ENCODE peak calls at places on chromosome 16, in four cellular contexts. One of them, this sample, is unnamed.

GRCh38 chr16:11471548-11471947 is 115.2 kb downstream of the LITAF start:
- ATAC-seq in aorta: no peak
- ATAC-seq in lower lobe of right lung: no peak
- ATAC-seq in CD8-positive, alpha-beta T cell: no peak
- ATAC-seq in this sample: no peak

GRCh38 chr16:86918637-86919036 is 340.3 kb downstream of the FOXL1 start:
- ATAC-seq in aorta: no peak
- ATAC-seq in lower lobe of right lung: no peak
- ATAC-seq in CD8-positive, alpha-beta T cell: no peak
- ATAC-seq in this sample: no peak

GRCh38 chr16:12798171-12798570 is 5.5 kb downstream of the CPPED1 start:
- ATAC-seq in lower lobe of right lung: no peak
- ATAC-seq in aorta: no peak
- ATAC-seq in CD8-positive, alpha-beta T cell: no peak
- ATAC-seq in this sample: no peak

GRCh38 chr16:13921328-13921727 is 1.4 kb downstream of the ERCC4 start:
- ATAC-seq in aorta: no peak
- ATAC-seq in lower lobe of right lung: no peak
- ATAC-seq in CD8-positive, alpha-beta T cell: no peak
- ATAC-seq in this sample: no peak

GRCh38 chr16:16041196-16041892 is 91.9 kb downstream of the ABCC1 start:
- ATAC-seq in CD8-positive, alpha-beta T cell: peak
- ATAC-seq in lower lobe of right lung: peak
- ATAC-seq in aorta: no peak
- ATAC-seq in this sample: no peak

GRCh38 chr16:81283044-81283443 is 31.7 kb upstream of the GAN start:
- ATAC-seq in CD8-positive, alpha-beta T cell: no peak
- ATAC-seq in lower lobe of right lung: no peak
- ATAC-seq in aorta: no peak
- ATAC-seq in this sample: no peak

GRCh38 chr16:11004957-11005610 is 60.7 kb downstream of the CLEC16A start:
- ATAC-seq in aorta: no peak
- ATAC-seq in CD8-positive, alpha-beta T cell: no peak
- ATAC-seq in lower lobe of right lung: no peak
- ATAC-seq in this sample: peak

GRCh38 chr16:11217651-11218323 is 38.2 kb downstream of the SOCS1 start:
- ATAC-seq in lower lobe of right lung: no peak
- ATAC-seq in CD8-positive, alpha-beta T cell: no peak
- ATAC-seq in aorta: no peak
- ATAC-seq in this sample: no peak

GRCh38 chr16:84606081-84606875 is 11.6 kb downstream of the COTL1 start:
- ATAC-seq in aorta: no peak
- ATAC-seq in lower lobe of right lung: no peak
- ATAC-seq in CD8-positive, alpha-beta T cell: peak
- ATAC-seq in this sample: no peak

GRCh38 chr16:15993541-15993940 is 44.1 kb downstream of the ABCC1 start:
- ATAC-seq in CD8-positive, alpha-beta T cell: no peak
- ATAC-seq in aorta: no peak
- ATAC-seq in lower lobe of right lung: no peak
- ATAC-seq in this sample: no peak

GRCh38 chr16:11781773-11782172 is 15.3 kb downstream of the ZC3H7A start:
- ATAC-seq in CD8-positive, alpha-beta T cell: no peak
- ATAC-seq in aorta: no peak
- ATAC-seq in lower lobe of right lung: no peak
- ATAC-seq in this sample: no peak

GRCh38 chr16:4467916-4468315 is 6.5 kb downstream of the NMRAL1 start:
- ATAC-seq in aorta: no peak
- ATAC-seq in CD8-positive, alpha-beta T cell: no peak
- ATAC-seq in lower lobe of right lung: no peak
- ATAC-seq in this sample: no peak

GRCh38 chr16:4097826-4098240 is 18.4 kb downstream of the ADCY9 start:
- ATAC-seq in lower lobe of right lung: peak
- ATAC-seq in CD8-positive, alpha-beta T cell: no peak
- ATAC-seq in aorta: no peak
- ATAC-seq in this sample: no peak

GRCh38 chr16:31134625-31135534 is 647 bp downstream of the PRSS8 start:
- ATAC-seq in aorta: no peak
- ATAC-seq in CD8-positive, alpha-beta T cell: no peak
- ATAC-seq in lower lobe of right lung: peak
- ATAC-seq in this sample: no peak

GRCh38 chr16:87186440-87186839 is 130.8 kb downstream of the C16orf95 start:
- ATAC-seq in lower lobe of right lung: no peak
- ATAC-seq in aorta: no peak
- ATAC-seq in CD8-positive, alpha-beta T cell: no peak
- ATAC-seq in this sample: no peak

GRCh38 chr16:46748775-46749705 is 896 bp upstream of the MYLK3 start:
- ATAC-seq in CD8-positive, alpha-beta T cell: no peak
- ATAC-seq in lower lobe of right lung: peak
- ATAC-seq in aorta: peak
- ATAC-seq in this sample: no peak

GRCh38 chr16:64305663-64306062 is 816.2 kb downstream of the CDH11 start:
- ATAC-seq in aorta: no peak
- ATAC-seq in lower lobe of right lung: no peak
- ATAC-seq in CD8-positive, alpha-beta T cell: no peak
- ATAC-seq in this sample: no peak

GRCh38 chr16:11639008-11639562 is 29.2 kb upstream of the SNN start:
- ATAC-seq in aorta: no peak
- ATAC-seq in CD8-positive, alpha-beta T cell: no peak
- ATAC-seq in lower lobe of right lung: no peak
- ATAC-seq in this sample: no peak

GRCh38 chr16:69088684-69089083 is 16.8 kb upstream of the HAS3 start:
- ATAC-seq in lower lobe of right lung: no peak
- ATAC-seq in aorta: no peak
- ATAC-seq in CD8-positive, alpha-beta T cell: no peak
- ATAC-seq in this sample: no peak

GRCh38 chr16:69084301-69084700 is 21.2 kb upstream of the HAS3 start:
- ATAC-seq in lower lobe of right lung: no peak
- ATAC-seq in aorta: no peak
- ATAC-seq in CD8-positive, alpha-beta T cell: no peak
- ATAC-seq in this sample: no peak

GRCh38 chr16:69083306-69083941 is 22.0 kb upstream of the HAS3 start:
- ATAC-seq in CD8-positive, alpha-beta T cell: no peak
- ATAC-seq in lower lobe of right lung: peak
- ATAC-seq in aorta: no peak
- ATAC-seq in this sample: no peak

GRCh38 chr16:69087161-69087581 is 18.3 kb upstream of the HAS3 start:
- ATAC-seq in CD8-positive, alpha-beta T cell: no peak
- ATAC-seq in aorta: no peak
- ATAC-seq in lower lobe of right lung: peak
- ATAC-seq in this sample: no peak

DNA sequence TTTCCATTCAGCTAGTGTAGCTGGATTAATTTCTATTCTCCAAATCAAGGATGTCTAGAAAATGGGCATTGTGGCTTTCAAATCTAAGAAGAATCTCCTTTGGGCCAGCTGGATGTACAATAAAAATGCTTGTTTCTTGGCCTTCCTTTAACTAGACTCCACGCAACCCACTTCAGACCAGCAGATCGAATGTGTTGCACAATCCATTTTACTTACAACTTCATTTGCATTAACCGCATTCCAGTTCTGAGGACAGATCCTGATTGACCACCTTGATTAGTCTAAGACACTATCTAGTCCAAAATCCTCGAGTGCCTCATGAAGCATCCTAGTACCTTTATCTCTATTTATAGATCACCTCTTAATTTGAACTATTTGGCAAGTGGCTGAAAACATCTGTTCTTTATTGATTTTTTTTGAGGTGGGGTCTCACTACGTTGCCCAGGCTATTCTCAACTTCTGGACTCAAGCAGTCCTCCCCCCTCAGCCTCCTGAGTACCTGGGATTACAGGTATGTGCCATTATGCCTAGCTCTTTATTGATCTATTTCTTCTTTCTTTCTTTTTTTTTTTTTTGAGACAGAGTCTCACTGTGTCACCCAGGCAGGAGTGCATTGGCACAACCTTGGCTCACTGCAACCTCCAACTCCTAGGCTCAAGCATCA is 20.3 kb upstream of the HAS3 start:
- ATAC-seq in CD8-positive, alpha-beta T cell: no peak
- ATAC-seq in aorta: no peak
- ATAC-seq in lower lobe of right lung: no peak
- ATAC-seq in this sample: no peak
- H3K4me3 ChIP-seq in CD8-positive, alpha-beta T cell: no peak
- H3K4me3 ChIP-seq in aorta: no peak
- H3K4me3 ChIP-seq in lower lobe of right lung: peak
- H3K4me3 ChIP-seq in this sample: no peak

DNA sequence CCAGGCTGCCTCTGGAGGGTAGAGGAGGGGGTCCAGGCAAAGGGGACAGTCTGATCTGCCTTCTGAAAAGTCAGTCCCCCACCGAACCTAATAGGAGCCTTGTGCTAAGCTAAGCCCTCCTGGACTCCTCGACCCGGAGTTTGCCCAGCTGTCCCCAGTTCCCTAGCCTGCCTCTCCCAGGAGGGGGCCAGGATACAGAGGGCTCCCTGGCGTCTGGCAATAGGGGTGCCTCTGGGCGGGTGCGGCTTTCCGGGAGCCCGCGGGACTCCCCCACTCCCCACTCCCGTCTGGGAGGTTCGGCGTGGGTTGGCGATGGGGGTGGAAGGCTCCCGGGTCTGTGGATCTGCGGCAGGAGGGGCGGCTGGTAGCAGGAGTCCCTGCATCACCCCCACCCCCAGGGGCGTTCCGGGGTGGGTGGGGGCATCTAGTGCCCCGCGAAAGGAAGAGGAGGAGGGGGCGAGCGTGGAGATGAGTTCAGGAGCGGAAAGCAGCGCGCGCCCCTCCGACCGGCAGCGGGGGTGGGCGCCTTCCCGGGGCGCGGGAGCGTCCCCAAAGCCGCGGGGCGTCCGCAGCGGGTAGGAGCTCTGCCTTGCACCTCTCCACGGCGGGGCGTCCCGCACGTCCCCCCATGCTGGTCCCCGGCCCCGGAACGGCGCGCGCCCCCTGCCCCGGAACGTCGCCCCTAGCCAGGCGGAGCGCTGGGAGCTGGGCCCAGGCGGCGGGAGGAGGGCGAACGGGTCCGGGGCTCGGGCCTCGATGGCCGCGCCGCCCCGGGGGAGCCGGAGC is 1.1 kb downstream of the GSG1L start:
- ATAC-seq in lower lobe of right lung: no peak
- ATAC-seq in CD8-positive, alpha-beta T cell: no peak
- ATAC-seq in aorta: no peak
- ATAC-seq in this sample: no peak
- H3K4me3 ChIP-seq in lower lobe of right lung: peak
- H3K4me3 ChIP-seq in CD8-positive, alpha-beta T cell: no peak
- H3K4me3 ChIP-seq in aorta: peak
- H3K4me3 ChIP-seq in this sample: no peak

DNA sequence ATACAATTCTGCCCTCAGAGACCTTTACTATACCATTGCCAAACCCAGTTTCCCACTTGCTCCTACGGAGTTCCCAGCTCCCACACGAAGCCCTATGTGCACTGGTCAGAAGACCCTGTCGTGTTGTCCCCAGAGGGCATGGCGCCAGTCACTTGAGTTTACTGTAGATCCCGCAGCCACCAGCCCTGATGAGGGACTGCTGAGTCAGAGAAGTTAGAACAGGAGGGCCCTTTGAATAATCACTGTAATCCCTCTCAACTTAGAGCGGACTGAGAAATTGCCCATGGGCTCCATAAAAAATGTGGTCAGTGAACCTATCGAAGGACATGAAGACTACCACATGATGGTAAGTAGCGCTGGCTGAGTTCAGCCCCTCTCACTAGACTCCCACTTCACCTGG is 9.2 kb downstream of the UBFD1 start:
- ATAC-seq in lower lobe of right lung: no peak
- ATAC-seq in CD8-positive, alpha-beta T cell: no peak
- ATAC-seq in aorta: no peak
- ATAC-seq in this sample: no peak
- H3K4me3 ChIP-seq in lower lobe of right lung: no peak
- H3K4me3 ChIP-seq in CD8-positive, alpha-beta T cell: no peak
- H3K4me3 ChIP-seq in aorta: no peak
- H3K4me3 ChIP-seq in this sample: no peak

GRCh38 chr16:85689950-85690320 is 1.2 kb upstream of the GINS2 start:
- ATAC-seq in CD8-positive, alpha-beta T cell: no peak
- ATAC-seq in lower lobe of right lung: no peak
- ATAC-seq in aorta: no peak
- ATAC-seq in this sample: no peak
- H3K4me3 ChIP-seq in CD8-positive, alpha-beta T cell: no peak
- H3K4me3 ChIP-seq in lower lobe of right lung: no peak
- H3K4me3 ChIP-seq in aorta: no peak
- H3K4me3 ChIP-seq in this sample: no peak

GRCh38 chr16:69754143-69754468 is 620 bp downstream of the NOB1 start:
- ATAC-seq in CD8-positive, alpha-beta T cell: no peak
- ATAC-seq in aorta: no peak
- ATAC-seq in lower lobe of right lung: no peak
- ATAC-seq in this sample: no peak
- H3K4me3 ChIP-seq in CD8-positive, alpha-beta T cell: peak
- H3K4me3 ChIP-seq in aorta: peak
- H3K4me3 ChIP-seq in lower lobe of right lung: peak
- H3K4me3 ChIP-seq in this sample: peak

GRCh38 chr16:9904526-9904925 is 277.7 kb downstream of the GRIN2A start:
- ATAC-seq in aorta: no peak
- ATAC-seq in CD8-positive, alpha-beta T cell: no peak
- ATAC-seq in lower lobe of right lung: no peak
- ATAC-seq in this sample: no peak
- H3K4me3 ChIP-seq in aorta: no peak
- H3K4me3 ChIP-seq in CD8-positive, alpha-beta T cell: no peak
- H3K4me3 ChIP-seq in lower lobe of right lung: no peak
- H3K4me3 ChIP-seq in this sample: no peak

GRCh38 chr16:75534560-75535205 is 1.2 kb downstream of the CHST5 start:
- ATAC-seq in lower lobe of right lung: peak
- ATAC-seq in aorta: no peak
- ATAC-seq in CD8-positive, alpha-beta T cell: no peak
- ATAC-seq in this sample: no peak

GRCh38 chr16:75537795-75538194 is 1.9 kb upstream of the CHST5 start:
- ATAC-seq in CD8-positive, alpha-beta T cell: no peak
- ATAC-seq in lower lobe of right lung: no peak
- ATAC-seq in aorta: no peak
- ATAC-seq in this sample: no peak

GRCh38 chr16:75535901-75536300 is at the start of gene CHST5:
- ATAC-seq in aorta: no peak
- ATAC-seq in CD8-positive, alpha-beta T cell: no peak
- ATAC-seq in lower lobe of right lung: no peak
- ATAC-seq in this sample: no peak

GRCh38 chr16:75532791-75533190 is 3.1 kb downstream of the CHST5 start:
- ATAC-seq in CD8-positive, alpha-beta T cell: no peak
- ATAC-seq in lower lobe of right lung: no peak
- ATAC-seq in aorta: no peak
- ATAC-seq in this sample: no peak

GRCh38 chr16:75535211-75535843 is 581 bp downstream of the CHST5 start:
- ATAC-seq in lower lobe of right lung: peak
- ATAC-seq in CD8-positive, alpha-beta T cell: no peak
- ATAC-seq in aorta: peak
- ATAC-seq in this sample: no peak
- H3K4me3 ChIP-seq in lower lobe of right lung: no peak
- H3K4me3 ChIP-seq in CD8-positive, alpha-beta T cell: no peak
- H3K4me3 ChIP-seq in aorta: no peak
- H3K4me3 ChIP-seq in this sample: no peak

This sample was measured in gastroesophageal sphincter.